ENCODE peak calls at places on chromosomes 1 and 21, in four cellular contexts. One of them, this sample, is unnamed.

GRCh38 chr1:94783342-94784264 is 36.6 kb upstream of the SLC44A3 start:
- DNase-seq in dorsolateral prefrontal cortex: peak; percentile 59
- DNase-seq in aorta: peak; percentile 93
- DNase-seq in right cardiac atrium: peak; percentile 88
- DNase-seq in this sample: no peak

GRCh38 chr1:99652881-99653281 is 7.0 kb downstream of the PALMD start:
- DNase-seq in dorsolateral prefrontal cortex: no peak
- DNase-seq in aorta: no peak
- DNase-seq in right cardiac atrium: no peak
- DNase-seq in this sample: no peak

GRCh38 chr1:37002898-37003297 is 31.4 kb downstream of the GRIK3 start:
- DNase-seq in dorsolateral prefrontal cortex: no peak
- DNase-seq in aorta: no peak
- DNase-seq in right cardiac atrium: no peak
- DNase-seq in this sample: no peak

GRCh38 chr1:42214447-42214871 is 49.9 kb upstream of the GUCA2A start:
- DNase-seq in dorsolateral prefrontal cortex: no peak
- DNase-seq in aorta: no peak
- DNase-seq in right cardiac atrium: peak; percentile 31
- DNase-seq in this sample: no peak

GRCh38 chr1:229620876-229621275 is 5.0 kb downstream of the TAF5L start:
- DNase-seq in dorsolateral prefrontal cortex: no peak
- DNase-seq in aorta: no peak
- DNase-seq in right cardiac atrium: no peak
- DNase-seq in this sample: no peak

GRCh38 chr1:25813734-25814471 is 5.9 kb upstream of the MTFR1L start:
- DNase-seq in dorsolateral prefrontal cortex: no peak
- DNase-seq in aorta: no peak
- DNase-seq in right cardiac atrium: no peak
- DNase-seq in this sample: no peak

GRCh38 chr1:239321877-239322276 is 64.5 kb upstream of the CHRM3 start:
- DNase-seq in dorsolateral prefrontal cortex: no peak
- DNase-seq in aorta: no peak
- DNase-seq in right cardiac atrium: no peak
- DNase-seq in this sample: no peak

GRCh38 chr1:95096218-95096841 is 20.8 kb upstream of the TLCD4 start:
- DNase-seq in dorsolateral prefrontal cortex: no peak
- DNase-seq in aorta: no peak
- DNase-seq in right cardiac atrium: no peak
- DNase-seq in this sample: no peak

GRCh38 chr1:47235822-47236221 is 3.8 kb upstream of the TAL1 start:
- DNase-seq in dorsolateral prefrontal cortex: no peak
- DNase-seq in aorta: no peak
- DNase-seq in right cardiac atrium: no peak
- DNase-seq in this sample: no peak

GRCh38 chr21:26224351-26224750 is 53.8 kb upstream of the APP start:
- DNase-seq in dorsolateral prefrontal cortex: no peak
- DNase-seq in aorta: no peak
- DNase-seq in right cardiac atrium: no peak
- DNase-seq in this sample: no peak

GRCh38 chr1:14946567-14947285 is 206.8 kb upstream of the TMEM51 start:
- DNase-seq in dorsolateral prefrontal cortex: no peak
- DNase-seq in aorta: no peak
- DNase-seq in right cardiac atrium: no peak
- DNase-seq in this sample: no peak

GRCh38 chr1:31617917-31618746 is 643 bp downstream of the HCRTR1 start:
- DNase-seq in dorsolateral prefrontal cortex: no peak
- DNase-seq in aorta: peak; percentile 87
- DNase-seq in right cardiac atrium: peak; percentile 39
- DNase-seq in this sample: peak; percentile 29

GRCh38 chr1:65264197-65264929 is 45.0 kb upstream of the DNAJC6 start:
- DNase-seq in dorsolateral prefrontal cortex: peak; percentile 75
- DNase-seq in aorta: no peak
- DNase-seq in right cardiac atrium: peak; percentile 19
- DNase-seq in this sample: no peak

GRCh38 chr1:205226868-205227583 is 720 bp upstream of the TMCC2 start:
- DNase-seq in dorsolateral prefrontal cortex: no peak
- DNase-seq in aorta: no peak
- DNase-seq in right cardiac atrium: no peak
- DNase-seq in this sample: no peak

GRCh38 chr1:30724175-30724574 is 790 bp upstream of the MATN1 start:
- DNase-seq in dorsolateral prefrontal cortex: no peak
- DNase-seq in aorta: no peak
- DNase-seq in right cardiac atrium: no peak
- DNase-seq in this sample: no peak

GRCh38 chr1:226688056-226688748 is 50.9 kb downstream of the ITPKB start:
- DNase-seq in dorsolateral prefrontal cortex: peak; percentile 87
- DNase-seq in aorta: no peak
- DNase-seq in right cardiac atrium: no peak
- DNase-seq in this sample: peak; percentile 60

GRCh38 chr1:64882574-64883255 is 83.6 kb downstream of the JAK1 start:
- DNase-seq in dorsolateral prefrontal cortex: no peak
- DNase-seq in aorta: no peak
- DNase-seq in right cardiac atrium: no peak
- DNase-seq in this sample: no peak

GRCh38 chr1:21685944-21686678 is 17.0 kb upstream of the RAP1GAP start:
- DNase-seq in dorsolateral prefrontal cortex: no peak
- DNase-seq in aorta: no peak
- DNase-seq in right cardiac atrium: no peak
- DNase-seq in this sample: no peak

GRCh38 chr1:236220473-236220872 is 61.3 kb downstream of the ERO1B start:
- DNase-seq in dorsolateral prefrontal cortex: no peak
- DNase-seq in aorta: no peak
- DNase-seq in right cardiac atrium: no peak
- DNase-seq in this sample: no peak

GRCh38 chr1:94863919-94864318 is 43.8 kb downstream of the SLC44A3 start:
- DNase-seq in dorsolateral prefrontal cortex: no peak
- DNase-seq in aorta: no peak
- DNase-seq in right cardiac atrium: peak; percentile 59
- DNase-seq in this sample: no peak

GRCh38 chr1:16172964-16173446 is 17.1 kb upstream of the EPHA2 start:
- DNase-seq in dorsolateral prefrontal cortex: no peak
- DNase-seq in aorta: no peak
- DNase-seq in right cardiac atrium: peak; percentile 41
- DNase-seq in this sample: no peak

GRCh38 chr1:97903626-97904025 is 17.2 kb downstream of the DPYD start:
- DNase-seq in dorsolateral prefrontal cortex: no peak
- DNase-seq in aorta: no peak
- DNase-seq in right cardiac atrium: no peak
- DNase-seq in this sample: no peak

GRCh38 chr1:211947396-211948295 is 87.7 kb downstream of the INTS7 start:
- DNase-seq in dorsolateral prefrontal cortex: no peak
- DNase-seq in aorta: no peak
- DNase-seq in right cardiac atrium: no peak
- DNase-seq in this sample: no peak
- H3K27ac ChIP-seq in dorsolateral prefrontal cortex: no peak overlapping the region
- H3K27ac ChIP-seq in aorta: no peak overlapping the region
- H3K27ac ChIP-seq in right cardiac atrium: no peak overlapping the region
- H3K27ac ChIP-seq in this sample: no peak overlapping the region

GRCh38 chr1:54763814-54764131 is 550 bp downstream of the PARS2 start:
- DNase-seq in dorsolateral prefrontal cortex: no peak
- DNase-seq in aorta: no peak
- DNase-seq in right cardiac atrium: no peak
- DNase-seq in this sample: peak; percentile 32

GRCh38 chr1:54766726-54767125 is 2.4 kb upstream of the PARS2 start:
- DNase-seq in dorsolateral prefrontal cortex: no peak
- DNase-seq in aorta: no peak
- DNase-seq in right cardiac atrium: no peak
- DNase-seq in this sample: no peak

GRCh38 chr1:54767526-54767925 is 3.2 kb upstream of the PARS2 start:
- DNase-seq in dorsolateral prefrontal cortex: no peak
- DNase-seq in aorta: no peak
- DNase-seq in right cardiac atrium: no peak
- DNase-seq in this sample: no peak

GRCh38 chr1:54764922-54765561 is 719 bp upstream of the PARS2 start:
- DNase-seq in dorsolateral prefrontal cortex: no peak
- DNase-seq in aorta: no peak
- DNase-seq in right cardiac atrium: no peak
- DNase-seq in this sample: no peak

DNA sequence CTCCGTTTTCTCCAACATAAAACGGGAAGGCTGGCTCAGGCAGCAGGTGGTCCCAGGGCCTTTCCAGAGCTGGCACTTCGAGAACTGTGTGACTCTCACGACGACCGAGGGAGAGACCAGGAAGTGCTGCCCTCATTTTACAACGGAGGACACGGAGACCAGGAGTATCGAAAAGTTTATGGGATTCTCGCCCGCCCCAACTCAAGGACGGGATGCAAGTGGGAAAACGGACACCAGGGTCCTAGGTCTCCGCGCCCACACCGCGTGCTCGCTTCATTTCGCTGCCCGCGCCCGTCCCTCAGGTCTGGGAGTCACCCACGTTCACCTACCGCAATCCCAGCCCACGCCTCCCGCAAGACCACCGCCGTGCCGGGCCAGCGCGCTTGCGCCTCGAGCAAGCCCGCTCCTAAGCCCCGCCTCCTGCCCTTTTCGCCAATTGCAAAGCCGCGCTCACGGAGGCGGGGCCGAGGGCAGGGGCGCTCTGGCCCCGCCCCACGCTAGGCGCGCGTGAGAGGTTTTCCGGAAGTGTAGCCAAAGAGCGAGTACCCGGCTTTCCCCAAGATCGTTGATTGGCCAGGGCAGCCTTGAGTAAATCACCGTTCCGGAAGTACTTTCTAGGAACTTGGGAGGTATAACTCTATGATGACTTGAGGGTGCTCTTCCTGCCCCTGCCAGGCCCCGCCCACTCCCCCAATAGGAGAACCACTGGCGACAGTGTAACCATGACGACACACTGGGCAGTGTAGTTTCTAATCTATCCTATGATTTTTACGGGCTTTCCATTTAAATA is at the start of gene PARS2:
- DNase-seq in dorsolateral prefrontal cortex: peak; percentile 96
- DNase-seq in aorta: peak; percentile 98
- DNase-seq in right cardiac atrium: peak; percentile 97
- DNase-seq in this sample: peak; percentile 87
- H3K27ac ChIP-seq in dorsolateral prefrontal cortex: no peak within 1 kb of the TSS
- H3K27ac ChIP-seq in aorta: peak within 1 kb of the TSS; percentile 43
- H3K27ac ChIP-seq in right cardiac atrium: peak within 1 kb of the TSS; percentile 49
- H3K27ac ChIP-seq in this sample: peak within 1 kb of the TSS; percentile 82

GRCh38 chr1:201307760-201308499 is 24.6 kb downstream of the PKP1 start:
- DNase-seq in dorsolateral prefrontal cortex: no peak
- DNase-seq in aorta: no peak
- DNase-seq in right cardiac atrium: no peak
- DNase-seq in this sample: no peak
- H3K27ac ChIP-seq in dorsolateral prefrontal cortex: no peak overlapping the region
- H3K27ac ChIP-seq in aorta: no peak overlapping the region
- H3K27ac ChIP-seq in right cardiac atrium: no peak overlapping the region
- H3K27ac ChIP-seq in this sample: no peak overlapping the region

GRCh38 chr1:9384128-9384527 is 91.4 kb downstream of the SPSB1 start:
- DNase-seq in dorsolateral prefrontal cortex: no peak
- DNase-seq in aorta: no peak
- DNase-seq in right cardiac atrium: no peak
- DNase-seq in this sample: no peak
- H3K27ac ChIP-seq in dorsolateral prefrontal cortex: peak overlapping the region; percentile 100
- H3K27ac ChIP-seq in aorta: peak overlapping the region; percentile 89
- H3K27ac ChIP-seq in right cardiac atrium: peak overlapping the region; percentile 56
- H3K27ac ChIP-seq in this sample: peak overlapping the region; percentile 98

GRCh38 chr1:164609084-164609483 is 50.1 kb downstream of the PBX1 start:
- DNase-seq in dorsolateral prefrontal cortex: no peak
- DNase-seq in aorta: no peak
- DNase-seq in right cardiac atrium: no peak
- DNase-seq in this sample: no peak
- H3K27ac ChIP-seq in dorsolateral prefrontal cortex: no peak overlapping the region
- H3K27ac ChIP-seq in aorta: peak overlapping the region; percentile 30
- H3K27ac ChIP-seq in right cardiac atrium: no peak overlapping the region
- H3K27ac ChIP-seq in this sample: no peak overlapping the region

DNA sequence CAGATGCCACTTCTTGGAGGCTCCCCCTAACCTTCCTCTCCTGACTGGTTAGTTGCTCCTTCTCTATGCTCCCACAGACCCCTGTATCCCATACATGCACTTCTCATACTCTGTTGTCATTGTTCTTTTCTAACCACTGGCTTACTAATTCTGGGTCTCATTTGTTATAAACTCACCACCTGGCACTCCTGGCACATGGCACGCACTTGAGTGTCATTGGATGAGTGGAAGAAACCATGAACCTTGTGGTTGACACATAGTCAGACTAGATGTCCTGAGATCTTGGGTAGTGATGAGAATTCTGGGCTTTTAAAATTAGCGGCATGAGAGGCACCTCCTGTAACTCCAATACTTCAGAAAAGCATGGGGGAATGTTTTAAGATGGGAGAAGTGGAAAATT is 49.3 kb downstream of the TRIM62 start:
- DNase-seq in dorsolateral prefrontal cortex: no peak
- DNase-seq in aorta: no peak
- DNase-seq in right cardiac atrium: no peak
- DNase-seq in this sample: no peak
- H3K27ac ChIP-seq in dorsolateral prefrontal cortex: no peak overlapping the region
- H3K27ac ChIP-seq in aorta: no peak overlapping the region
- H3K27ac ChIP-seq in right cardiac atrium: no peak overlapping the region
- H3K27ac ChIP-seq in this sample: no peak overlapping the region

GRCh38 chr21:16134134-16134533 is 404.4 kb downstream of the USP25 start:
- DNase-seq in dorsolateral prefrontal cortex: no peak
- DNase-seq in aorta: no peak
- DNase-seq in right cardiac atrium: no peak
- DNase-seq in this sample: no peak

GRCh38 chr21:16133248-16133647 is 403.5 kb downstream of the USP25 start:
- DNase-seq in dorsolateral prefrontal cortex: no peak
- DNase-seq in aorta: peak; percentile 56
- DNase-seq in right cardiac atrium: no peak
- DNase-seq in this sample: no peak

GRCh38 chr21:16137106-16137505 is 407.3 kb downstream of the USP25 start:
- DNase-seq in dorsolateral prefrontal cortex: no peak
- DNase-seq in aorta: no peak
- DNase-seq in right cardiac atrium: no peak
- DNase-seq in this sample: no peak
- H3K27ac ChIP-seq in dorsolateral prefrontal cortex: no peak overlapping the region
- H3K27ac ChIP-seq in aorta: no peak overlapping the region
- H3K27ac ChIP-seq in right cardiac atrium: no peak overlapping the region
- H3K27ac ChIP-seq in this sample: no peak overlapping the region

This sample was measured in substantia nigra.